ENCODE peak calls at places on chromosome 14, in eight cellular contexts. M is tibial artery, L is testis, Y is EH, Z is Daoy, G is caudate nucleus, P is cerebellar nuclear complex, W is KBM-7. U is an unnamed sample.

GRCh38 chr14:95547272-95547625 is 12.4 kb downstream of the GLRX5 start:
- DNase-seq in M (no peak), L (no peak), Y (no peak), Z (no peak), G (no peak), P (no peak), W (no peak), U (no peak)

GRCh38 chr14:101444116-101444515 is 117.2 kb upstream of the DIO3 start:
- DNase-seq in M (no peak), L (no peak), Y (peak), Z (peak), G (no peak), P (no peak), W (no peak), U (no peak)

GRCh38 chr14:72515779-72516770 is 377.8 kb downstream of the DPF3 start:
- DNase-seq in M (no peak), L (peak), Y (peak), Z (peak), G (no peak), P (peak), W (no peak), U (no peak)

GRCh38 chr14:73058923-73059311 is 583 bp downstream of the RBM25 start:
- DNase-seq in M (peak), L (peak), Y (peak), Z (peak), G (no peak), P (no peak), W (peak), U (peak)

GRCh38 chr14:69079747-69080146 is 73.2 kb downstream of the DCAF5 start:
- DNase-seq in M (no peak), L (no peak), Y (no peak), Z (no peak), G (no peak), P (no peak), W (no peak), U (no peak)

GRCh38 chr14:85124896-85125295 is 405.0 kb upstream of the FLRT2 start:
- DNase-seq in M (no peak), L (no peak), Y (no peak), Z (no peak), G (no peak), P (no peak), W (no peak), U (no peak)

GRCh38 chr14:30656190-30656632 is 34.1 kb downstream of the SCFD1 start:
- DNase-seq in M (no peak), L (peak), Y (peak), Z (peak), G (no peak), P (no peak), W (peak), U (peak)

GRCh38 chr14:33545696-33546095 is 405.2 kb downstream of the EGLN3 start:
- DNase-seq in M (no peak), L (no peak), Y (no peak), Z (no peak), G (no peak), P (no peak), W (no peak), U (no peak)

GRCh38 chr14:104359301-104359968 is 220.1 kb upstream of the C14orf180 start:
- DNase-seq in M (peak), L (no peak), Y (no peak), Z (no peak), G (no peak), P (no peak), W (no peak), U (no peak)

GRCh38 chr14:74961238-74961911 is 6.0 kb upstream of the PGF start:
- DNase-seq in M (no peak), L (no peak), Y (no peak), Z (no peak), G (no peak), P (no peak), W (no peak), U (no peak)

GRCh38 chr14:76405627-76406026 is 29.7 kb downstream of the ESRRB start:
- DNase-seq in M (no peak), L (no peak), Y (no peak), Z (no peak), G (no peak), P (no peak), W (no peak), U (no peak)

GRCh38 chr14:74038015-74038859 is 19.1 kb downstream of the BBOF1 start:
- DNase-seq in M (no peak), L (no peak), Y (peak), Z (peak), G (no peak), P (no peak), W (peak), U (peak)

GRCh38 chr14:39097159-39097558 is 5.9 kb downstream of the SEC23A start:
- DNase-seq in M (no peak), L (no peak), Y (peak), Z (no peak), G (no peak), P (no peak), W (peak), U (no peak)

GRCh38 chr14:34937442-34937841 is 45.4 kb upstream of the SRP54 start:
- DNase-seq in M (no peak), L (no peak), Y (no peak), Z (no peak), G (no peak), P (no peak), W (no peak), U (no peak)

GRCh38 chr14:77026166-77026929 is 2.2 kb downstream of the IRF2BPL start:
- DNase-seq in M (peak), L (no peak), Y (peak), Z (peak), G (no peak), P (no peak), W (no peak), U (no peak)

GRCh38 chr14:61503167-61503801 is 181.9 kb downstream of the PRKCH start:
- DNase-seq in M (no peak), L (no peak), Y (no peak), Z (no peak), G (no peak), P (no peak), W (no peak), U (no peak)

GRCh38 chr14:62117010-62117717 is 354.9 kb downstream of the SNAPC1 start:
- DNase-seq in M (peak), L (peak), Y (peak), Z (peak), G (peak), P (no peak), W (peak), U (peak)

GRCh38 chr14:100616854-100617714 is 29.9 kb upstream of the BEGAIN start:
- DNase-seq in M (no peak), L (no peak), Y (no peak), Z (no peak), G (no peak), P (no peak), W (no peak), U (no peak)

GRCh38 chr14:88437659-88438058 is 52.2 kb downstream of the SPATA7 start:
- DNase-seq in M (no peak), L (no peak), Y (no peak), Z (no peak), G (no peak), P (no peak), W (no peak), U (no peak)

GRCh38 chr14:101927859-101928258 is 36.5 kb upstream of the DYNC1H1 start:
- DNase-seq in M (peak), L (peak), Y (peak), Z (peak), G (no peak), P (no peak), W (peak), U (no peak)

GRCh38 chr14:35883677-35884293 is 57.6 kb downstream of the BRMS1L start:
- DNase-seq in M (no peak), L (peak), Y (peak), Z (peak), G (no peak), P (no peak), W (peak), U (peak)

GRCh38 chr14:90396342-90397339 is at the start of gene CALM1:
- DNase-seq in M (peak), L (peak), Y (peak), Z (peak), G (peak), P (no peak), W (peak), U (peak)

GRCh38 chr14:61640158-61640833 is 55.0 kb upstream of the HIF1A start:
- DNase-seq in M (no peak), L (no peak), Y (peak), Z (no peak), G (no peak), P (no peak), W (no peak), U (no peak)

GRCh38 chr14:90275820-90276219 is 19.5 kb downstream of the PSMC1 start:
- DNase-seq in M (no peak), L (peak), Y (no peak), Z (peak), G (no peak), P (no peak), W (no peak), U (no peak)

GRCh38 chr14:103846569-103847438 is 571 bp downstream of the PPP1R13B start:
- DNase-seq in M (no peak), L (peak), Y (peak), Z (peak), G (no peak), P (no peak), W (peak), U (peak)